ENCODE peak calls at places on chromosomes 16 and 17, in six cellular contexts. Q is PC-9, W is GM23248, R is HCT116, L is cardiac muscle cell, E is mucosa of descending colon. C is an unnamed sample.

GRCh38 chr16:69861276-69862030 is 89.7 kb upstream of the CLEC18A start:
- DNase-seq in Q (no peak), W (peak), R (no peak), L (peak), E (peak), C (no peak)

GRCh38 chr16:80544326-80544725 is 3.5 kb downstream of the DYNLRB2 start:
- DNase-seq in Q (no peak), W (no peak), R (no peak), L (no peak), E (no peak), C (no peak)

GRCh38 chr17:72456026-72456569 is 335.3 kb downstream of the SOX9 start:
- DNase-seq in Q (peak), W (peak), R (peak), L (no peak), E (peak), C (no peak)

GRCh38 chr17:60065136-60065535 is 13.6 kb downstream of the HEATR6 start:
- DNase-seq in Q (no peak), W (peak), R (no peak), L (no peak), E (no peak), C (no peak)

GRCh38 chr17:59406808-59407381 is 75.4 kb downstream of the YPEL2 start:
- DNase-seq in Q (peak), W (no peak), R (no peak), L (no peak), E (no peak), C (no peak)

GRCh38 chr16:58102665-58103427 is 26.3 kb downstream of the CFAP20 start:
- DNase-seq in Q (no peak), W (no peak), R (no peak), L (peak), E (no peak), C (no peak)

GRCh38 chr17:68048996-68049395 is 13.5 kb downstream of the KPNA2 start:
- DNase-seq in Q (no peak), W (peak), R (peak), L (no peak), E (no peak), C (no peak)

GRCh38 chr17:28993013-28993600 is 12.7 kb downstream of the SEZ6 start:
- DNase-seq in Q (no peak), W (no peak), R (no peak), L (no peak), E (no peak), C (no peak)

GRCh38 chr16:62079236-62079635 is 43.0 kb upstream of the CDH8 start:
- DNase-seq in Q (no peak), W (peak), R (no peak), L (no peak), E (no peak), C (no peak)

GRCh38 chr17:81309140-81309858 is 14.2 kb upstream of the SLC38A10 start:
- DNase-seq in Q (peak), W (peak), R (peak), L (peak), E (peak), C (peak)

GRCh38 chr17:20191066-20191465 is 181.9 kb downstream of the SPECC1 start:
- DNase-seq in Q (no peak), W (peak), R (no peak), L (no peak), E (no peak), C (no peak)

GRCh38 chr17:2703181-2703580 is 8.4 kb downstream of the CLUH start:
- DNase-seq in Q (no peak), W (no peak), R (no peak), L (no peak), E (no peak), C (no peak)

GRCh38 chr17:73720187-73720834 is 76.1 kb upstream of the SDK2 start:
- DNase-seq in Q (no peak), W (no peak), R (no peak), L (peak), E (no peak), C (no peak)

GRCh38 chr17:65183736-65184135 is 46.6 kb downstream of the RGS9 start:
- DNase-seq in Q (peak), W (peak), R (no peak), L (peak), E (no peak), C (no peak)

GRCh38 chr17:49447603-49448325 is 33.1 kb upstream of the PHB1 start:
- DNase-seq in Q (no peak), W (peak), R (no peak), L (no peak), E (no peak), C (no peak)

GRCh38 chr17:70654706-70655105 is 485.4 kb downstream of the KCNJ2 start:
- DNase-seq in Q (no peak), W (no peak), R (no peak), L (no peak), E (no peak), C (no peak)

DNA sequence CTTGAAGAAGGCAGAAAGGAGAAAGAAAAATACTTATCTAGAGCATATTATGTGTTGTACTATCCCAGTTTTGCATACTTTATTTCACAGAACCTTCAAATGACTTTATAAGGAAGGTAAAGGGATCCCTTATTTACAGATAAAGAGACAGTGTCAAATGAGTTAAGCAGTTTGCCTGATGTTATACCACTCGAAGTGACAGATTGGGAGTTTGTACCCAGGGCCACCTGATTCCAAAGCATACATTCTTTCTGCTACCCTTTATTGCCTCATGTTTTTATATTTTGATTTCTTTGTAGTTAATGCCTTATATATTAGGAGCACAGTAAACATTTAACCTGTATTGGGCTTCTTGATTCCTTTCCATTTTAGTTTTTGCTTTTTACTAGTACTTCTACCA is 4.9 kb downstream of the EVI2B start:
- DNase-seq in Q (no peak), W (no peak), R (no peak), L (no peak), E (no peak), C (no peak)
- H3K4me3 ChIP-seq in Q (no peak), W (no peak), R (no peak), L (no peak), E (no peak), C (no peak)

DNA sequence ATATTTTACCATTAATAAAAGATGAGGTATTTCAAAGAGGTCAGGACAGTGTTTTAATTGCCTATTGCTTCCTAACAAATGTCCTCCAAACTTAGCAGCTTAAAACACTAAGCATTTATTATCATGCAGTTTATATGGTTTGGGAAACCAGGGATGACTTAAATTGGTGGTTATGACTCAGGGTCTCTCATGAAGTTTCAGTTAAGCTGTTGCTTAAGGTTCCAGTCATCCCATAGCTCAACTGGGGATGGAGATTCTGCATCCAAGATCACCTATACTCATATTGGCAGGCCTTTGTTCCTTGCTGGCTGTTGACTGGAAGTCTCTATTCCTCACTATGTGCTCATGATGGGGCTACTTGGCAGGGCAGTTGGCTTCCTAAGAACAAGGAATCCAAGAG is 1329.9 kb upstream of the GOT2 start:
- DNase-seq in Q (no peak), W (no peak), R (no peak), L (no peak), E (no peak), C (no peak)
- H3K4me3 ChIP-seq in Q (no peak), W (no peak), R (no peak), L (no peak), E (no peak), C (no peak)

DNA sequence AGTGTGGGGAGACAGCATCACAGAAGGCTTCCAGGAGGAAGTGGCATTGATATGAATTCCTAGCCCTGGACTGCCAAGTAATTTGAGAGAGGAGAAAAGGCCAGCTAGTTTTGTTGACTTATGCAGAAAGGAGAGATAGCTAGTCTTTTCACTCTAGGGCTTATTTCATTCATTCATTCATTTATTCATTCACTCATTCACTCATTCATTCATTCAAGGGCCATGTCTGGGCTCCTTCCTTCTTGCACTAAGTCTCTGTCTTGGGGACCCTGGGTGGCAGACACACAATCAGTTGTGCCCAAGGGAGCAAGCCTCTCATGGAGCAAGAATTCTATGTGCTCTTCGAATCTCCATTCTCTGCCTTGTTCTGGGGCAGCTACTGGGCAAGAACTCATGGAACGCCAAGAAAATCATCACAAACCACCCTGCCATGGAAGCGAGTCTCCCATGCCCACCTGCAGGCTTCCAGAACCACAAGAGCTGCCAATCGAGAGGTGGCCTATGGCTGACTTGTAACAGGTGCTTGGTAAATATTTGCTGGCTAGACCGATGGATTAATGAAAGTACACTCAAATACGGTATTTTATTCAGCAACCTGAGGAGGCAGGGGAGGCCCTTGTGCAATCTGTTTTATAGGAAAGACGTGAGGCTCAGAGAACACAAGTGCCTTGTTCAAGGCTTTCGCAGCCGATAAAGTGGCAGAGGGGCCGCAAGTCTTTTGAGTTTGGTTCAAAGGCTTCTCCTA is 223.6 kb downstream of the XYLT1 start:
- DNase-seq in Q (no peak), W (no peak), R (no peak), L (no peak), E (no peak), C (no peak)
- H3K4me3 ChIP-seq in Q (no peak), W (no peak), R (no peak), L (no peak), E (no peak), C (no peak)

DNA sequence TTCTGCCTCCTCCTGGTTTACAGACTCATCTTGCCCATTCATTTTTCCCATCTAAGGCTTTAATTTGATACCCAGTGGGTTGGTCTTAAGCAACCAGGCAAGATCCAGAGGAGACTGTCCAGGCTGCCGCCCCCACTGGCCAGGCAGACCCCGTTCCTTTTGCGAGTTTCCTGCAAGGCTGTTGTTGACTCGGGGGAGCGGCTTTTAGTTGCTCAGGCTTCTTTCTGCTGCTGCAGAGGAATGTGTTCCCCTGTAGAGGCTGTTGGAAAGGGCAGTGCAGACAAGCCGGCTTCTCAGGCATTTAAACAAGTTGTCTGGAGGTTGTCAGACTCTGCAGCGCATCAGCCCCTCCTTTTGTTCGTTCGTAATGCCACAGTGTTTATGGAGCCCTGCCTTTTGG is 231.2 kb downstream of the PRKCA start:
- DNase-seq in Q (no peak), W (no peak), R (no peak), L (peak), E (no peak), C (no peak)
- H3K4me3 ChIP-seq in Q (no peak), W (no peak), R (no peak), L (no peak), E (no peak), C (no peak)

DNA sequence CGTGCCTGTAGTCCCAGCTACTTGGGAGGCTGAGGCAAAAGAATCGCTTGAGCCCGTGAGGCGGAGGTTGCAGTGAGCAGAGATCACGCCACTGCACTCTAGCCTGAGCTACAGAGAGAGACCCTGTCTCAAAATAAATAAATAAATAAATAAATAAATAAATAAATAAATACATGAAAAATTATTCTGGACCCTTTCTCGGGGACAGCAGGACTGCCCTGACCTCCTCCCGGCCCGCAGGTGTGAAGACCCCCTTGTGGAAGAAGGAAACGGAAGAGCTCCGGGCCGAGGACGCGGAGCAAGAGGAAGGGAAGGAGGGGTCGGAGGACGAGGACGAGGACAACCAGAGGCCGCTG is 3.1 kb downstream of the C17orf50 start:
- DNase-seq in Q (no peak), W (no peak), R (no peak), L (no peak), E (no peak), C (no peak)
- H3K4me3 ChIP-seq in Q (no peak), W (peak), R (no peak), L (peak), E (no peak), C (peak)

GRCh38 chr17:34820922-34821321 is 140.3 kb downstream of the CCT6B start:
- DNase-seq in Q (peak), W (no peak), R (no peak), L (no peak), E (no peak), C (no peak)
- H3K4me3 ChIP-seq in Q (no peak), W (no peak), R (no peak), L (no peak), E (no peak), C (no peak)

GRCh38 chr16:86514656-86515376 is 4.5 kb downstream of the FOXF1 start:
- DNase-seq in Q (no peak), W (no peak), R (no peak), L (no peak), E (no peak), C (no peak)
- H3K4me3 ChIP-seq in Q (no peak), W (peak), R (no peak), L (no peak), E (no peak), C (peak)

GRCh38 chr16:66542396-66542795 is 7.5 kb downstream of the TK2 start:
- DNase-seq in Q (no peak), W (no peak), R (no peak), L (no peak), E (no peak), C (no peak)

GRCh38 chr16:66544358-66544757 is 5.6 kb downstream of the TK2 start:
- DNase-seq in Q (no peak), W (no peak), R (no peak), L (no peak), E (no peak), C (no peak)

GRCh38 chr16:66543541-66543940 is 6.4 kb downstream of the TK2 start:
- DNase-seq in Q (no peak), W (no peak), R (no peak), L (no peak), E (no peak), C (no peak)

GRCh38 chr16:66539628-66540469 is 10.1 kb downstream of the TK2 start:
- DNase-seq in Q (no peak), W (no peak), R (no peak), L (no peak), E (no peak), C (no peak)

GRCh38 chr16:66541388-66542360 is 8.2 kb downstream of the TK2 start:
- DNase-seq in Q (no peak), W (no peak), R (no peak), L (no peak), E (no peak), C (no peak)
- H3K4me3 ChIP-seq in Q (no peak), W (no peak), R (no peak), L (no peak), E (no peak), C (no peak)